ENCODE peak calls at places on chromosomes 3 and 15, in five cellular contexts. L is GM12865, B is mesothelial cell of epicardium, T is retinal pigment epithelial cell, Y is testis. R is an unnamed sample.

GRCh38 chr15:73336756-73337155 is 32.0 kb downstream of the HCN4 start:
- DNase-seq in L (no peak), B (no peak), T (no peak), Y (no peak), R (no peak)

GRCh38 chr3:128863560-128863959 is 15.9 kb upstream of the ACAD9 start:
- DNase-seq in L (no peak), B (no peak), T (no peak), Y (peak; percentile 30), R (peak; percentile 49)

GRCh38 chr3:58090351-58090750 is 82.1 kb downstream of the FLNB start:
- DNase-seq in L (no peak), B (no peak), T (no peak), Y (no peak), R (no peak)

GRCh38 chr3:136699271-136699828 is 52.8 kb downstream of the STAG1 start:
- DNase-seq in L (no peak), B (no peak), T (no peak), Y (no peak), R (no peak)

GRCh38 chr3:84965141-84965540 is 6.4 kb downstream of the CADM2 start:
- DNase-seq in L (no peak), B (no peak), T (peak; percentile 46), Y (no peak), R (no peak)

GRCh38 chr3:108602935-108603294 is 13.4 kb downstream of the DZIP3 start:
- DNase-seq in L (no peak), B (no peak), T (no peak), Y (no peak), R (no peak)

GRCh38 chr15:60675763-60676162 is 196.8 kb upstream of the ICE2 start:
- DNase-seq in L (peak; percentile 56), B (no peak), T (no peak), Y (no peak), R (no peak)

GRCh38 chr3:197165890-197166289 is 132.5 kb downstream of the DLG1 start:
- DNase-seq in L (no peak), B (no peak), T (no peak), Y (no peak), R (no peak)

GRCh38 chr3:120615863-120616599 is 19.9 kb downstream of the NDUFB4 start:
- DNase-seq in L (no peak), B (no peak), T (no peak), Y (no peak), R (no peak)

GRCh38 chr15:37045859-37046318 is 54.5 kb downstream of the MEIS2 start:
- DNase-seq in L (no peak), B (no peak), T (no peak), Y (no peak), R (no peak)

GRCh38 chr3:9079674-9080073 is 116.4 kb upstream of the RAD18 start:
- DNase-seq in L (peak; percentile 8), B (no peak), T (no peak), Y (no peak), R (no peak)

GRCh38 chr3:53495518-53496501 is 1.4 kb downstream of the CACNA1D start:
- DNase-seq in L (no peak), B (peak; percentile 45), T (no peak), Y (no peak), R (peak; percentile 4)

GRCh38 chr3:5006755-5007202 is 27.5 kb downstream of the BHLHE40 start:
- DNase-seq in L (peak; percentile 95), B (no peak), T (no peak), Y (peak; percentile 61), R (peak; percentile 93)

GRCh38 chr3:79012946-79013362 is 754.8 kb downstream of the ROBO1 start:
- DNase-seq in L (no peak), B (no peak), T (no peak), Y (no peak), R (no peak)

DNA sequence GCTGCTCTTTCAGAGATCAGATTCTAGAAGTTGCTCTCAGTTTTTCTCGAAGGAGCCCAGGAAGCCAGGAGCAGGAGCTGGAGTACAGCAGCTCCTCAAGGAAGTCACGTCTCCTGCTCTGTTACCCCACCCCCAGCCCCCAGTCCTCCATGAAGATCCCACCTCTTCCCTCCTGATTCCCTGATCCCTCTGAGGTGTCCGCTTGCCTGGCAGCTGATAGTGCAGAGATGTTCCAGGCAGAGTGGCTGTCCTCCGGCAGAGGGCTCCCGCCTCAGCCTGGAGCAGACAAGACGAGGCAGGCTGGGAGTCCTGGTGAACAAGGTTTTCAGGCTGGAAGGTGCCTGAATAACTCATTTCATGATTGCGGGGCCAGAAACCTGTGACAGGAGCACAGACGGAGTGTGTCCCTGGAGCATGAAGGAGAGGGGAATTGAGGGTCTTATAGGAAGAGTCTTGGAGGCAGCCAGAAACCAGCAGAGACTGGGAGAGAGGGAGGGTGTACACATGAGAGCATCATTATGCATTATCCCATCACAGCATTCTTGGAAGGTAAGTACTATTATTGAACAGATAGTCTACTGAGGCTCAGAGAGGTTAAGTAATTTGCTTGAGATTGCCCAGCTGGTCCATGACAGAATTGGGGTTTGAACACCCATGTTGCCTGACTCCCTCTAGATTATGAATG is 1.2 kb downstream of the HRH1 start:
- DNase-seq in L (peak; percentile 30), B (peak; percentile 71), T (peak; percentile 26), Y (peak; percentile 82), R (peak; percentile 42)
- TF ChIP-seq CTCF in L (peak; percentile 31), B (no peak), T (peak; percentile 91), Y (no peak), R (no peak)

GRCh38 chr3:118637866-118638265 is 396.8 kb downstream of the IGSF11 start:
- DNase-seq in L (no peak), B (no peak), T (no peak), Y (no peak), R (no peak)
- TF ChIP-seq CTCF in L (no peak), B (no peak), T (no peak), Y (no peak), R (no peak)

DNA sequence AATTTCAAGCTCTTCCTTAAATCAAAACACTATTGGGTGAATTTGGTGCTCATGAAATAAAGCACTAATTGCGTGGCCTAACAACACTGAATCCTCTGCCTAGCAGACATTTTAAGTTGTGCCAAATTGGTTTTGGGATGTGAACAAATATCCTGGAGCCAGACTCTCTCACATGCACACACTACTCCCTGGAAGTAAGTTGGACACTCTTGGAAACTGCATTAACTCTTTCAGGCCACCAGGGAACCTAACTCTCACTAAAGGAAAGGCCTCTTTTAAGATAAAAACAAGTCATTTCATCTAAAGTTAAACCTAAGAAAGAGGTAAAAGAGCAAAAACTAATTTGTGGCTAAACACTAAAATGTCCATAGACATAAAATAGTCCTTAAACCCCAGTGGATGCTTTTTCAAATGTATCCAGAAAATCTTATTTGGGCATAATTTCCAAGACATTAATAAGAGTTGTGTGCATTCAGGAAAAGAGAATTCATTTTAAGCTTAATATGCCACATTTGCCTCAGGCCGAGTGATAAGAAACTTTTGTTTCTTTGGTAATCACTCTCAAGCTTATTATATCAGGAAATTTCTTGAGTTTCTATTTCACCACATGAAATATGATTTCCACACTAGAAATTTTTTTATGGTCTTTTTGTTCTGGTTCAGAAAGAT is 61.8 kb downstream of the ZBTB20 start:
- DNase-seq in L (no peak), B (no peak), T (no peak), Y (no peak), R (no peak)
- TF ChIP-seq CTCF in L (no peak), B (peak; percentile 37), T (peak; percentile 49), Y (peak; percentile 30), R (peak; percentile 16)

DNA sequence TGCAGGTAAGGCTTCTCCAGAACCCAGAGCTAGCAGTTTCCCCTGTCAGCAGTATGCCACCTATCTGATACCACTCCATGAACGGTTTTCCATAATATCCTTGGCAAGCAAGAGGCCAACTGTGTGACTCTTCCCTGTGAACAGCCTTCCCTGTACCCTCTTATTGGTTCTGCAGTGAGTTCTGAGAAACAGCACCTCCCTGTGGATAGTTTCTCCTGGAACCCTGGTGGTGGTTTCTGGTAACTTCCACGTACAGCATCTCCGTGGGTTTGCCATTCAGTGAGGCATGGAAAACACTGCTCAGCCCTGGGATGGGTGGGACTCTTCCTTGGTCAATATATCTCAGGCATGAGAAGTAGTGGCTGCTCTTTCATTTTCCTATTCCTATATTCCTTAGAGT is 19.4 kb upstream of the SERPINI2 start:
- DNase-seq in L (peak; percentile 10), B (no peak), T (no peak), Y (no peak), R (no peak)
- TF ChIP-seq CTCF in L (peak; percentile 44), B (peak; percentile 44), T (peak; percentile 54), Y (no peak), R (no peak)